ENCODE peak calls at places on chromosomes 11 and 22, in nine cellular contexts. G is activated T-cell treated with anti-CD3 and anti-CD28 coated beads for 1 hour; S is DMS153; W is T-helper 22 cell; H is iris pigment epithelial cell; O is ureter; Q is CD8-positive, alpha-beta memory T cell; M is EL; C is naive thymus-derived CD8-positive, alpha-beta T cell. Y is an unnamed sample.

GRCh38 chr11:120020981-120021380 is 116.9 kb downstream of the TRIM29 start:
- DNase-seq in S (no peak), M (no peak), G (no peak), Q (no peak), H (no peak), W (no peak), C (no peak), O (no peak), Y (no peak)

GRCh38 chr11:10657308-10658271 is 36.0 kb downstream of the IRAG1 start:
- DNase-seq in O (no peak), C (no peak), S (no peak), G (no peak), W (no peak), H (peak), Q (no peak), M (peak), Y (no peak)

GRCh38 chr11:79485694-79486093 is 44.9 kb upstream of the TENM4 start:
- DNase-seq in C (no peak), H (no peak), W (no peak), O (no peak), Q (no peak), S (no peak), G (no peak), M (no peak), Y (no peak)

GRCh38 chr22:46484861-46485595 is 52.4 kb downstream of the CELSR1 start:
- DNase-seq in S (no peak), C (no peak), W (no peak), H (peak), O (no peak), Q (no peak), M (peak), G (no peak), Y (no peak)

GRCh38 chr22:46065733-46066454 is 84.4 kb upstream of the PPARA start:
- DNase-seq in H (no peak), G (no peak), M (no peak), Q (no peak), C (no peak), W (no peak), S (no peak), O (no peak), Y (no peak)

GRCh38 chr22:26398741-26399153 is 30.3 kb upstream of the ASPHD2 start:
- DNase-seq in O (peak), S (peak), H (peak), C (peak), W (peak), G (peak), M (peak), Q (peak), Y (no peak)

GRCh38 chr11:116173946-116174911 is 598.6 kb downstream of the BUD13 start:
- DNase-seq in H (no peak), S (peak), O (peak), W (no peak), M (no peak), Q (no peak), C (no peak), G (no peak), Y (no peak)

GRCh38 chr11:2584812-2585565 is 114.8 kb downstream of the KCNQ1OT1 start:
- DNase-seq in S (no peak), O (no peak), Q (no peak), G (no peak), C (no peak), H (no peak), M (no peak), W (no peak), Y (no peak)

GRCh38 chr11:108871152-108871551 is 206.3 kb downstream of the DDX10 start:
- DNase-seq in G (no peak), S (no peak), M (peak), Q (no peak), H (peak), O (no peak), W (no peak), C (no peak), Y (no peak)

GRCh38 chr22:48397531-48398180 is 1430.0 kb downstream of the BRD1 start:
- DNase-seq in H (no peak), C (no peak), Q (no peak), W (no peak), M (no peak), G (no peak), S (no peak), O (peak), Y (no peak)

GRCh38 chr11:77724639-77725038 is 87.0 kb upstream of the CLNS1A start:
- DNase-seq in H (no peak), G (no peak), M (no peak), C (no peak), S (no peak), W (no peak), Q (no peak), O (no peak), Y (peak)

GRCh38 chr11:1927151-1928037 is 7.9 kb downstream of the TNNT3 start:
- DNase-seq in M (no peak), Q (no peak), G (no peak), O (peak), H (no peak), W (no peak), S (no peak), C (no peak), Y (no peak)

GRCh38 chr22:27197071-27197470 is 539.7 kb downstream of the MIAT start:
- DNase-seq in O (no peak), W (no peak), M (no peak), H (no peak), C (no peak), S (no peak), G (no peak), Q (no peak), Y (no peak)

GRCh38 chr22:43491177-43491576 is 79.4 kb downstream of the MPPED1 start:
- DNase-seq in G (no peak), M (no peak), H (no peak), Q (no peak), O (no peak), C (no peak), S (no peak), W (no peak), Y (no peak)

GRCh38 chr11:65169164-65169641 is 830 bp upstream of the SPDYC start:
- DNase-seq in S (no peak), C (no peak), W (no peak), H (peak), Q (no peak), O (no peak), G (no peak), M (no peak), Y (no peak)

GRCh38 chr22:39478461-39478860 is 21.6 kb downstream of the MGAT3 start:
- DNase-seq in O (no peak), W (no peak), C (no peak), M (no peak), S (no peak), Q (no peak), G (no peak), H (no peak), Y (no peak)

GRCh38 chr11:48005133-48005532 is 24.8 kb downstream of the PTPRJ start:
- DNase-seq in Q (peak), G (no peak), M (no peak), W (no peak), C (peak), S (no peak), O (no peak), H (peak), Y (no peak)

GRCh38 chr11:45193695-45194094 is 47.3 kb downstream of the PRDM11 start:
- DNase-seq in O (no peak), H (no peak), G (no peak), M (no peak), W (no peak), S (no peak), C (no peak), Q (no peak), Y (peak)

GRCh38 chr11:78200061-78200460 is 11.3 kb downstream of the USP35 start:
- DNase-seq in C (no peak), W (no peak), M (no peak), O (no peak), S (no peak), Q (no peak), G (no peak), H (no peak), Y (no peak)

GRCh38 chr11:3969613-3970012 is 114.1 kb downstream of the STIM1 start:
- DNase-seq in S (no peak), M (no peak), Q (no peak), C (peak), W (no peak), H (no peak), G (no peak), O (no peak), Y (no peak)

GRCh38 chr22:24002272-24002671 is 3.0 kb downstream of the GSTT4 start:
- DNase-seq in C (no peak), G (no peak), Q (no peak), W (no peak), H (no peak), O (no peak), S (no peak), M (no peak), Y (no peak)

GRCh38 chr22:26431151-26431995 is 2.3 kb downstream of the ASPHD2 start:
- DNase-seq in C (no peak), H (no peak), G (no peak), Q (no peak), W (no peak), O (no peak), S (no peak), M (peak), Y (no peak)

GRCh38 chr11:75313457-75314272 is 37.8 kb downstream of the ARRB1 start:
- DNase-seq in M (peak), C (no peak), G (no peak), O (no peak), S (no peak), H (peak), W (no peak), Q (no peak), Y (peak)

GRCh38 chr11:693887-694562 is 997 bp downstream of the DEAF1 start:
- DNase-seq in M (no peak), S (peak), H (no peak), G (no peak), O (peak), Q (no peak), W (no peak), C (no peak), Y (peak)

GRCh38 chr11:62556102-62556871 is 9.7 kb upstream of the AHNAK start:
- DNase-seq in H (peak), G (peak), O (peak), M (peak), Q (peak), S (peak), W (peak), C (peak), Y (no peak)